ENCODE peak calls at places on chromosomes 2 and 18, in nine cellular contexts. K is IMR-90, H is adrenal gland, Z is right atrium auricular region, Y is fibroblast of lung, R is neural progenitor cell, T is omental fat pad, C is esophagus squamous epithelium, A is cardiac fibroblast. D is an unnamed sample.

GRCh38 chr18:48680871-48681270 is 142.0 kb downstream of the CTIF start:
- DNase-seq in K (no peak), H (peak), Z (peak), Y (no peak), R (peak), T (no peak), C (no peak), A (peak), D (peak)

GRCh38 chr2:26772064-26773001 is 8.2 kb downstream of the SLC35F6 start:
- DNase-seq in K (peak), H (peak), Z (peak), Y (peak), R (no peak), T (peak), C (peak), A (peak), D (no peak)

GRCh38 chr2:237213325-237214040 is 127.8 kb downstream of the COPS8 start:
- DNase-seq in K (peak), H (peak), Z (no peak), Y (peak), R (no peak), T (no peak), C (no peak), A (peak), D (no peak)

GRCh38 chr2:103656558-103656957 is 894.7 kb downstream of the TMEM182 start:
- DNase-seq in K (no peak), H (no peak), Z (no peak), Y (peak), R (peak), T (no peak), C (no peak), A (no peak), D (no peak)

GRCh38 chr2:11967946-11968465 is 221.6 kb downstream of the LPIN1 start:
- DNase-seq in K (peak), H (peak), Z (no peak), Y (peak), R (peak), T (no peak), C (no peak), A (peak), D (no peak)

GRCh38 chr2:206084870-206085741 is 868 bp downstream of the INO80D start:
- DNase-seq in K (no peak), H (no peak), Z (no peak), Y (peak), R (peak), T (no peak), C (no peak), A (peak), D (peak)

GRCh38 chr18:4130734-4131719 is 324.1 kb downstream of the DLGAP1 start:
- DNase-seq in K (no peak), H (no peak), Z (no peak), Y (no peak), R (no peak), T (no peak), C (no peak), A (peak), D (no peak)

GRCh38 chr2:42201228-42201855 is 32.2 kb downstream of the EML4 start:
- DNase-seq in K (no peak), H (no peak), Z (no peak), Y (no peak), R (no peak), T (no peak), C (no peak), A (no peak), D (no peak)

GRCh38 chr18:59536181-59536580 is 161.0 kb downstream of the CCBE1 start:
- DNase-seq in K (peak), H (no peak), Z (no peak), Y (no peak), R (no peak), T (no peak), C (no peak), A (no peak), D (no peak)

GRCh38 chr2:146818122-146818521 is 1026.7 kb upstream of the ACVR2A start:
- DNase-seq in K (peak), H (no peak), Z (no peak), Y (peak), R (no peak), T (no peak), C (no peak), A (peak), D (no peak)

GRCh38 chr18:28802546-28802945 is 625.6 kb upstream of the CDH2 start:
- DNase-seq in K (peak), H (no peak), Z (no peak), Y (peak), R (no peak), T (no peak), C (no peak), A (peak), D (no peak)

GRCh38 chr2:9179572-9180201 is 26.9 kb upstream of the ASAP2 start:
- DNase-seq in K (peak), H (peak), Z (peak), Y (peak), R (no peak), T (no peak), C (no peak), A (peak), D (no peak)

GRCh38 chr2:10149684-10150083 is 27.1 kb downstream of the RRM2 start:
- DNase-seq in K (no peak), H (no peak), Z (no peak), Y (no peak), R (no peak), T (no peak), C (no peak), A (no peak), D (no peak)

GRCh38 chr2:203261326-203262159 is 22.7 kb downstream of the CYP20A1 start:
- DNase-seq in K (no peak), H (no peak), Z (no peak), Y (no peak), R (peak), T (no peak), C (no peak), A (no peak), D (no peak)

GRCh38 chr2:192151848-192152247 is 42.9 kb downstream of the TMEFF2 start:
- DNase-seq in K (peak), H (no peak), Z (no peak), Y (peak), R (no peak), T (no peak), C (no peak), A (peak), D (no peak)

GRCh38 chr18:71249791-71250190 is 960.9 kb downstream of the SOCS6 start:
- DNase-seq in K (no peak), H (no peak), Z (no peak), Y (no peak), R (no peak), T (no peak), C (no peak), A (no peak), D (no peak)

GRCh38 chr2:144501118-144501517 is 18.8 kb downstream of the ZEB2 start:
- DNase-seq in K (peak), H (no peak), Z (no peak), Y (peak), R (no peak), T (no peak), C (no peak), A (peak), D (no peak)

GRCh38 chr18:69935319-69936190 is 12.1 kb downstream of the CD226 start:
- DNase-seq in K (no peak), H (no peak), Z (no peak), Y (peak), R (peak), T (no peak), C (no peak), A (no peak), D (no peak)

GRCh38 chr2:234827096-234827860 is 124.5 kb upstream of the SH3BP4 start:
- DNase-seq in K (no peak), H (no peak), Z (no peak), Y (no peak), R (no peak), T (no peak), C (no peak), A (peak), D (no peak)

GRCh38 chr2:173963323-173963816 is 1.8 kb downstream of the SP3 start:
- DNase-seq in K (peak), H (peak), Z (no peak), Y (peak), R (no peak), T (no peak), C (no peak), A (peak), D (peak)

GRCh38 chr2:29000481-29000880 is 19.4 kb downstream of the TOGARAM2 start:
- DNase-seq in K (peak), H (peak), Z (no peak), Y (no peak), R (no peak), T (no peak), C (no peak), A (no peak), D (no peak)

GRCh38 chr2:3427272-3427671 is 47.8 kb downstream of the TRAPPC12 start:
- DNase-seq in K (no peak), H (no peak), Z (no peak), Y (no peak), R (no peak), T (no peak), C (no peak), A (no peak), D (no peak)

GRCh38 chr2:11778923-11779757 is 32.7 kb downstream of the LPIN1 start:
- DNase-seq in K (peak), H (peak), Z (peak), Y (peak), R (peak), T (peak), C (peak), A (peak), D (peak)

GRCh38 chr2:222483513-222484039 is 59.2 kb downstream of the SGPP2 start:
- DNase-seq in K (no peak), H (peak), Z (no peak), Y (no peak), R (peak), T (no peak), C (no peak), A (no peak), D (no peak)

GRCh38 chr18:45667056-45667455 is 51.8 kb downstream of the SLC14A2 start:
- DNase-seq in K (no peak), H (no peak), Z (no peak), Y (no peak), R (no peak), T (no peak), C (no peak), A (no peak), D (no peak)

GRCh38 chr18:45666520-45666919 is 51.2 kb downstream of the SLC14A2 start:
- DNase-seq in K (no peak), H (no peak), Z (no peak), Y (no peak), R (no peak), T (no peak), C (no peak), A (no peak), D (no peak)

GRCh38 chr18:45666006-45666405 is 50.7 kb downstream of the SLC14A2 start:
- DNase-seq in K (no peak), H (no peak), Z (no peak), Y (no peak), R (no peak), T (no peak), C (no peak), A (no peak), D (no peak)

GRCh38 chr18:45663646-45664045 is 48.4 kb downstream of the SLC14A2 start:
- DNase-seq in K (no peak), H (no peak), Z (no peak), Y (no peak), R (no peak), T (no peak), C (no peak), A (no peak), D (no peak)

GRCh38 chr18:45664824-45665763 is 49.8 kb downstream of the SLC14A2 start:
- DNase-seq in K (peak), H (peak), Z (peak), Y (peak), R (peak), T (peak), C (peak), A (peak), D (peak)
- TF ChIP-seq CTCF in K (peak), H (peak), Z (peak), Y (peak), R (peak), T (peak), C (peak), A (peak), D (peak)

DNA sequence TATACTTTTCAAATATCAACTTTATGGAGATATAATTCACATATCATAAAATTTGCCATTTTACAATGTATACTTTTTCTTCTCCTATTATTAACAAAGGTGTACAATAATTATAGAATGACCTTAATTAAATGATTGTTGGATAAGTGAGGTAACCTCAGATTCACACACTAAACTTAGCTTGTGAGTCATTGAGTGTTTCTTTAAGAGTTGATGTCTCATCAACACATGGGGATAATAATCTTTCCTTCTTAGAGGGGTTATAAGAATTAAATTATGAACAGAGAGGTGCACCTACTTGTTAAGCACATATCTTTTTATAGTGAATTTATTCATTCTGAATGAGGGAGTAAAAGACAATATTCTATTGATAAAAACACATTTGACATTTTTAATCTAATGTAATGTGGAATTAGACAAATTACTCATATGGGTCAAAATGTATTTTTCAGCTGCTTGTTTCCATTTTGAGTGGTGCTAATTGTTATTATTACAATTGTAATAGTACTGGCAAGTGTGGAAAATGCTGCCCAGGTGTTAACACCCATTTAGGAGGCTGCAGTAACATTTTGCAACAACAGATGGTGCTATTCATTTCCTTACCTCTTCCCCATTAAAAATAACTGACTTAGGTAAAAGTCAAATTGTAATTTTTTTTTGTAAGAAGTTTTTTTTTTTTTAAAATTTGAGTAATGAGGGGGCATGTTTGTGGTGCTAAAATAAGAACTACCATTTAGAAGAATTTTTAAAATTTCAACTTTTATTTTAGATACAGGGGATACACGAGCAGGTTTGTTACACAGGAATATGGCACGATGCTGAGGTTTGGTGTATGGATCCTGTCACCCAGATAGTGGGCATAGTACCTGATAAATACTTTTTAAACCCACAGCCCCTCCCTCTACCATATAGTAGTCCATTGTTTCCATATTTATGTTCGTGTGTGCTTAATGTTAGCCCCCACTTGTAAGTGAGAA is 32.1 kb upstream of the DYNAP start:
- DNase-seq in K (peak), H (no peak), Z (no peak), Y (peak), R (peak), T (no peak), C (no peak), A (peak), D (no peak)
- TF ChIP-seq CTCF in K (peak), H (peak), Z (peak), Y (peak), R (peak), T (no peak), C (peak), A (peak), D (peak)

GRCh38 chr2:199883474-199884212 is 27.4 kb upstream of the C2orf69 start:
- DNase-seq in K (no peak), H (no peak), Z (no peak), Y (no peak), R (no peak), T (no peak), C (no peak), A (no peak), D (no peak)
- TF ChIP-seq CTCF in K (no peak), H (no peak), Z (no peak), Y (no peak), R (no peak), T (no peak), C (no peak), A (no peak), D (no peak)

GRCh38 chr2:241315879-241316700 is at the start of gene SEPTIN2:
- DNase-seq in K (peak), H (peak), Z (peak), Y (peak), R (no peak), T (peak), C (peak), A (no peak), D (peak)
- TF ChIP-seq CTCF in K (no peak), H (no peak), Z (no peak), Y (no peak), R (no peak), T (no peak), C (no peak), A (no peak), D (no peak)

GRCh38 chr18:22613058-22613690 is 195.5 kb upstream of the CTAGE1 start:
- DNase-seq in K (no peak), H (no peak), Z (no peak), Y (no peak), R (no peak), T (no peak), C (no peak), A (no peak), D (no peak)

GRCh38 chr18:22607284-22607635 is 189.5 kb upstream of the CTAGE1 start:
- DNase-seq in K (no peak), H (no peak), Z (no peak), Y (no peak), R (no peak), T (no peak), C (no peak), A (no peak), D (no peak)

GRCh38 chr18:22605736-22606135 is 188.0 kb upstream of the CTAGE1 start:
- DNase-seq in K (no peak), H (no peak), Z (no peak), Y (no peak), R (no peak), T (no peak), C (no peak), A (no peak), D (no peak)

GRCh38 chr18:22606563-22607283 is 189.0 kb upstream of the CTAGE1 start:
- DNase-seq in K (peak), H (peak), Z (no peak), Y (peak), R (peak), T (no peak), C (no peak), A (peak), D (no peak)

DNA sequence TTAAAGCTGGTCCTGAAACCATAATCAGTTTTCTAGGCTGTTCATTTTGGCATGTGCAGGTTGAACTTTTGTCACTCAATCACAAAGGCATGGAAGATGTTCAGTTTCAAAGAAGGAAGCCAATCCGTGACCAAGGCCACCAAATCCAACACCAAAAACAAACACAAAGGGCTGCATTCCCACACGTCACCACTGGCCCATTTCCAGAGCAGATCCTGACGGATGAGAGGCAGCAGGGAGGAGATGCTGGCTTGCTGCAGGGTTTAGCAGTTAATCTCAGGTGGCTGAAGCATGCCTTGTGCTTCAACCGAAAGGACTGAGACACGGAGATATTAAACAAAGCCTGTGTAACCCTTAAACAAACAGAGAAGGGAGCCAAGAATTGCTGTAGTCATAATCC is 191.9 kb upstream of the CTAGE1 start:
- DNase-seq in K (peak), H (peak), Z (peak), Y (peak), R (peak), T (no peak), C (no peak), A (peak), D (no peak)
- TF ChIP-seq CTCF in K (no peak), H (no peak), Z (no peak), Y (no peak), R (peak), T (no peak), C (no peak), A (peak), D (peak)

DNA sequence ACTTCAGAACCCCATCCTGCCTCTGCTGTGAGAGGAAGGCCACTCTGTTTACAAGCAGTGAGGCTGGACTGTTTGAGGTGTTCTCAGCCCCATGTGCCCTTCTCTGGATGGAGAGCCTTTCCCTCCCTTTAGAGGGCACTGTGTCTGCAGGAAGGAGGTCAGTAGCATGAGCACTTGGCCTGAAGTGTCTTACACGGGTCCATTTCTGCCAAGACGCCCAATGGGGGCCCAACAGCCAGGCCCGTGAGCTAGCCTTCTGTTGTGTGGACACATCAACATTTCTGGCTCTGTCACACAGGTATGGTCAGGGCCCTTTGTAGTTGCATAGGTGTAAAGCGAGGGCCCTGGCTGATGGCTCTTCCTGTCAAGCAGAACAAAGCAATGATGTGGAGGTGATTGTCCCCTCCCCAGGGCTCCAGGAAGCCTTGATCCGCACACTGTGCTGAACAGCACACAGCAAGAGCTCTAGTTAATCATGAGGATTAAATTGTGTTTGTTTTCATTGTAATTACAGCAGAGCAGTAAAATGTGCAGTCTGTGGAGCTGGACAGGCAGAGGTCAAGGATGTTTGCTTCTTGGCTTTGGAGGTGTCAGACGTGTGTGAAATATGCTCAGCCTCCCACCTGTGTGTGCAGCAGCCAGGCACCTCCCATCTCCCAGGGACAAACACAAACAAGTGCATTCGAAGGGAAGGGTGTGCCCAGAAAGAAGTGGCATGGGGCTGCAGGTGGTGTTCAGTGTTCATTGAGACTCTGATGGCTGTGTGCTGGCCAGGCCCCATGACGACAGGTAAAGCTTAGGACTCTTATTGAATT is 132.1 kb downstream of the SH3RF3 start:
- DNase-seq in K (peak), H (no peak), Z (no peak), Y (no peak), R (peak), T (no peak), C (no peak), A (peak), D (no peak)
- TF ChIP-seq CTCF in K (peak), H (no peak), Z (peak), Y (peak), R (peak), T (no peak), C (no peak), A (peak), D (no peak)